ENCODE peak calls at places on chromosomes 5 and 9, in nine cellular contexts. X, V, I, T, F, Y, H, L and M are unnamed samples.

GRCh38 chr9:8268216-8268878 is 468.8 kb upstream of the DMAC1 start:
- DNase-seq in L (no peak), I (no peak), X (no peak), Y (no peak), T (no peak), V (no peak), F (peak; percentile 81), H (no peak), M (no peak)

GRCh38 chr9:124511426-124511840 is 4.2 kb upstream of the NR5A1 start:
- DNase-seq in X (peak; percentile 69), F (no peak), L (peak; percentile 69), H (no peak), V (no peak), T (no peak), Y (no peak), I (no peak), M (no peak)

GRCh38 chr5:57680686-57681085 is 198.1 kb upstream of the ACTBL2 start:
- DNase-seq in Y (no peak), I (no peak), H (no peak), F (no peak), X (no peak), L (no peak), T (no peak), V (no peak), M (no peak)

GRCh38 chr5:121500262-121500792 is 351.4 kb upstream of the FTMT start:
- DNase-seq in V (no peak), X (no peak), I (no peak), Y (no peak), L (no peak), T (no peak), H (no peak), F (no peak), M (no peak)

GRCh38 chr5:169412858-169413257 is 111.9 kb upstream of the SLIT3 start:
- DNase-seq in L (no peak), H (no peak), I (no peak), Y (no peak), X (no peak), F (no peak), T (no peak), V (no peak), M (no peak)

GRCh38 chr9:17833846-17834245 is 255.0 kb downstream of the SH3GL2 start:
- DNase-seq in H (no peak), Y (no peak), F (no peak), L (no peak), T (no peak), V (no peak), I (no peak), X (no peak), M (no peak)

GRCh38 chr5:92222449-92222848 is 839.3 kb upstream of the ARRDC3 start:
- DNase-seq in T (no peak), V (no peak), F (no peak), H (no peak), Y (no peak), L (no peak), X (no peak), I (no peak), M (no peak)

GRCh38 chr9:3968891-3969290 is 331.0 kb downstream of the GLIS3 start:
- DNase-seq in F (no peak), X (no peak), L (no peak), I (no peak), H (no peak), Y (no peak), T (no peak), V (no peak), M (no peak)

GRCh38 chr5:169710675-169711074 is 73.6 kb downstream of the DOCK2 start:
- DNase-seq in F (no peak), I (no peak), H (no peak), V (no peak), L (no peak), X (no peak), Y (no peak), T (no peak), M (no peak)

GRCh38 chr5:82165740-82166530 is 112.2 kb downstream of the RPS23 start:
- DNase-seq in L (peak; percentile 55), T (no peak), V (peak; percentile 78), X (peak; percentile 53), I (peak; percentile 89), Y (peak; percentile 74), H (peak; percentile 18), F (peak; percentile 88), M (peak; percentile 75)

GRCh38 chr5:103475629-103476240 is 86.9 kb downstream of the NUDT12 start:
- DNase-seq in X (peak; percentile 9), F (no peak), V (no peak), L (no peak), Y (no peak), I (peak; percentile 71), T (no peak), H (no peak), M (no peak)

GRCh38 chr5:105274079-105274478 is 1711.5 kb upstream of the NUDT12 start:
- DNase-seq in L (no peak), H (no peak), V (no peak), T (no peak), X (no peak), F (no peak), I (no peak), Y (no peak), M (no peak)

GRCh38 chr5:37740331-37741066 is 99.3 kb downstream of the GDNF start:
- DNase-seq in X (no peak), T (no peak), Y (no peak), F (no peak), I (no peak), L (no peak), V (no peak), H (no peak), M (no peak)

GRCh38 chr5:61447780-61448495 is 115.9 kb downstream of the ZSWIM6 start:
- DNase-seq in X (no peak), V (no peak), L (no peak), I (no peak), T (no peak), Y (no peak), F (no peak), H (no peak), M (no peak)
- H3K27ac ChIP-seq in X (no peak overlapping the region), V (no peak overlapping the region), L (no peak overlapping the region), I (no peak overlapping the region), T (no peak overlapping the region), Y (no peak overlapping the region), F (no peak overlapping the region), H (no peak overlapping the region), M (no peak overlapping the region)

GRCh38 chr9:107313555-107314096 is 30.5 kb downstream of the RAD23B start:
- DNase-seq in H (no peak), V (no peak), F (no peak), Y (no peak), L (no peak), T (no peak), I (no peak), X (no peak), M (no peak)

GRCh38 chr9:107322643-107323042 is 39.6 kb downstream of the RAD23B start:
- DNase-seq in T (no peak), H (no peak), Y (no peak), I (no peak), X (no peak), L (no peak), V (no peak), F (no peak), M (no peak)

GRCh38 chr9:107312651-107313050 is 29.6 kb downstream of the RAD23B start:
- DNase-seq in H (no peak), L (no peak), I (no peak), Y (no peak), X (no peak), V (peak; percentile 25), F (no peak), T (no peak), M (no peak)

GRCh38 chr9:107314763-107315162 is 31.7 kb downstream of the RAD23B start:
- DNase-seq in H (no peak), L (no peak), I (no peak), X (no peak), T (no peak), V (no peak), F (no peak), Y (no peak), M (no peak)

GRCh38 chr9:107316795-107317661 is 33.9 kb downstream of the RAD23B start:
- DNase-seq in X (no peak), V (no peak), Y (no peak), L (no peak), T (peak; percentile 75), F (no peak), I (no peak), H (no peak), M (no peak)
- H3K36me3 ChIP-seq in X (peaks cover 61% of the 10 kb centered on the region), V (peaks cover 17% of the 10 kb centered on the region), Y (no peaks in the 10 kb centered on the region), L (peaks cover 89% of the 10 kb centered on the region), T (peaks cover 17% of the 10 kb centered on the region), F (peaks cover 14% of the 10 kb centered on the region), I (no peaks in the 10 kb centered on the region), H (peaks cover 64% of the 10 kb centered on the region), M (peaks cover 22% of the 10 kb centered on the region)

GRCh38 chr5:173242079-173242478 is 7.1 kb upstream of the NKX2-5 start:
- DNase-seq in V (no peak), L (no peak), I (no peak), H (no peak), F (no peak), X (no peak), Y (no peak), T (no peak), M (no peak)
- H3K27me3 ChIP-seq in V (peaks cover 33% of the 10 kb centered on the region), L (peaks cover 72% of the 10 kb centered on the region), I (peaks cover 100% of the 10 kb centered on the region), H (no peaks in the 10 kb centered on the region), F (no peaks in the 10 kb centered on the region), X (peaks cover 93% of the 10 kb centered on the region), Y (peaks cover 2% of the 10 kb centered on the region), T (peaks cover 2% of the 10 kb centered on the region), M (peaks cover 8% of the 10 kb centered on the region)

GRCh38 chr9:16501726-16502125 is 368.7 kb downstream of the BNC2 start:
- DNase-seq in L (no peak), H (no peak), F (no peak), V (no peak), I (no peak), X (no peak), T (no peak), Y (no peak), M (no peak)

GRCh38 chr9:16496908-16497307 is 373.6 kb downstream of the BNC2 start:
- DNase-seq in H (no peak), X (no peak), T (no peak), I (no peak), F (no peak), Y (no peak), V (no peak), L (no peak), M (no peak)

GRCh38 chr9:16499866-16500265 is 370.6 kb downstream of the BNC2 start:
- DNase-seq in F (no peak), X (no peak), I (no peak), L (no peak), T (no peak), V (no peak), Y (no peak), H (no peak), M (no peak)

GRCh38 chr9:16505159-16505558 is 365.3 kb downstream of the BNC2 start:
- DNase-seq in H (no peak), F (no peak), X (no peak), V (no peak), T (no peak), L (peak; percentile 61), I (peak; percentile 24), Y (no peak), M (no peak)

DNA sequence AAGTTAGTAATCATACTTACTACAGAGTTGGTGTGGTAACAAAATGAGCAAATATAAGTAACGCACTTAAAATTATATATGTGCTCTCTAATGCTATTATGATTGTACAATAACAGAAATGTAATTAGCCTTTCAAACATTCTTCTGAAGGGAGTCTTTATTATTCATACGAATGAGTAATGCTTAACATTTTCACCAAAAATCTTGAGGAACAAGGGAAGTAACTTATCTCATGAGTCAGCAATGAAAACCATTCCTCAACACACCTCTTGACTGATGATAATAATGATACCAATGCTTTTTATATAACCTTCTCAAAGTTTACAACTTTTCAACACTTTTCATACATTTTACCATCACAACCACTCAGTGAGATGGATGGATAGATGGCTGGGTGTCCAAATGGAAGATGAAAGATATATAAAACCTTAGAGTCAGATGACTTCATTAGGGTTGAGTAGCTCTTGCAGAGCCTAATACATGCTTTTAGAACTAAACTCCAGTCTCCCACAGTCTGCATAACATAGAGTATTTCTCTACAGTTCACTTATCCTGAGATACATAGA is 369.3 kb downstream of the BNC2 start:
- DNase-seq in I (no peak), X (no peak), Y (no peak), L (no peak), T (no peak), V (no peak), H (no peak), F (no peak), M (no peak)
- H3K27ac ChIP-seq in I (no peak overlapping the region), X (peak overlapping the region; percentile 78), Y (no peak overlapping the region), L (no peak overlapping the region), T (no peak overlapping the region), V (no peak overlapping the region), H (no peak overlapping the region), F (no peak overlapping the region), M (no peak overlapping the region)